ENCODE peak calls at places on chromosomes 4 and X, in four cellular contexts. C is heart left ventricle, Q is right lobe of liver, M is psoas muscle. L is an unnamed sample.

GRCh38 chrX:53433651-53434639 is at the start of gene HSD17B10:
- DNase-seq in C (peak; percentile 90), Q (peak; percentile 95), M (peak; percentile 91), L (peak; percentile 93)

GRCh38 chrX:48507246-48507645 is 1.5 kb upstream of the PORCN start:
- DNase-seq in C (no peak), Q (no peak), M (no peak), L (no peak)

GRCh38 chrX:118420462-118420861 is 74.6 kb downstream of the WDR44 start:
- DNase-seq in C (no peak), Q (no peak), M (no peak), L (no peak)

GRCh38 chrX:45714864-45715263 is 514.2 kb upstream of the DIPK2B start:
- DNase-seq in C (no peak), Q (no peak), M (no peak), L (no peak)

GRCh38 chrX:2451456-2452316 is 49.1 kb downstream of the DHRSX start:
- DNase-seq in C (no peak), Q (no peak), M (no peak), L (no peak)

GRCh38 chrX:136627381-136627780 is 20.6 kb upstream of the CD40LG start:
- DNase-seq in C (no peak), Q (no peak), M (no peak), L (no peak)

GRCh38 chr4:188779586-188779985 is 640.3 kb downstream of the TRIML1 start:
- DNase-seq in C (no peak), Q (no peak), M (no peak), L (no peak)

GRCh38 chrX:48761674-48762471 is at the start of gene GLOD5:
- DNase-seq in C (no peak), Q (peak; percentile 68), M (no peak), L (peak; percentile 82)

GRCh38 chrX:150234126-150234525 is 129.0 kb upstream of the MAMLD1 start:
- DNase-seq in C (no peak), Q (no peak), M (no peak), L (no peak)

GRCh38 chr4:120672558-120673147 is 249.9 kb downstream of the PRDM5 start:
- DNase-seq in C (no peak), Q (no peak), M (no peak), L (no peak)

GRCh38 chrX:107742754-107743191 is 32.8 kb downstream of the TSC22D3 start:
- DNase-seq in C (no peak), Q (peak; percentile 78), M (peak; percentile 36), L (no peak)

GRCh38 chrX:107741318-107741813 is 34.2 kb downstream of the TSC22D3 start:
- DNase-seq in C (no peak), Q (no peak), M (no peak), L (no peak)

GRCh38 chrX:107747596-107748161 is 27.9 kb downstream of the TSC22D3 start:
- DNase-seq in C (peak; percentile 36), Q (no peak), M (no peak), L (no peak)

GRCh38 chrX:107744868-107745267 is 30.7 kb downstream of the TSC22D3 start:
- DNase-seq in C (no peak), Q (no peak), M (no peak), L (no peak)

DNA sequence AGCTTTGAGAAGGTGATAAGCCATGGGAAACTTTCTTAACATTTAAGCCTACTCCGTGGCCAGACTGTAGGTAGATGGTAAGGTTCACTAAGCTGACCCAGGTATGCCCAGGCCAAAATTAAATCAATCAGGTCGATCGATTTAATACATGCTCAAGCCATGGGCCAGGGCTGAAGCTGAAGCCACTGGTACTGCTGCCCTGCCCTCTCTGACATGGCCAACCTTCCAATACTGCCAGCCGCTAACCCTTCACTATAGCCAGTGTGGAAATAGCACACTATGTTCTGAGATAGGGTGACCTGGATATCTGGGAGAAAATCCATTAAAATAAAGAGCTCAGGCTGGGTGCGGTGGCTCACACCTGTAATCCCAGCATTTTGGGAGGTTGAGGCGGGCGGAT is 31.6 kb downstream of the TSC22D3 start:
- DNase-seq in C (no peak), Q (peak; percentile 75), M (no peak), L (no peak)
- H3K4me1 ChIP-seq in C (peaks cover 75% of the 10 kb centered on the region), Q (peaks cover 52% of the 10 kb centered on the region), M (peaks cover 76% of the 10 kb centered on the region), L (peaks cover 16% of the 10 kb centered on the region)

GRCh38 chr4:88817740-88818139 is 120.1 kb upstream of the NAP1L5 start:
- DNase-seq in C (no peak), Q (no peak), M (no peak), L (no peak)

GRCh38 chr4:88822034-88822433 is 124.4 kb upstream of the NAP1L5 start:
- DNase-seq in C (no peak), Q (no peak), M (no peak), L (no peak)

GRCh38 chr4:88820723-88821368 is 123.2 kb upstream of the NAP1L5 start:
- DNase-seq in C (no peak), Q (no peak), M (no peak), L (no peak)

GRCh38 chr4:88823058-88823919 is 125.7 kb upstream of the NAP1L5 start:
- DNase-seq in C (peak; percentile 89), Q (peak; percentile 91), M (peak; percentile 80), L (peak; percentile 96)

GRCh38 chr4:88818650-88819470 is 121.2 kb upstream of the NAP1L5 start:
- DNase-seq in C (peak; percentile 34), Q (peak; percentile 66), M (peak; percentile 18), L (peak; percentile 39)
- H3K4me1 ChIP-seq in C (peaks cover 53% of the 10 kb centered on the region), Q (peaks cover 51% of the 10 kb centered on the region), M (peaks cover 44% of the 10 kb centered on the region), L (peaks cover 15% of the 10 kb centered on the region)

DNA sequence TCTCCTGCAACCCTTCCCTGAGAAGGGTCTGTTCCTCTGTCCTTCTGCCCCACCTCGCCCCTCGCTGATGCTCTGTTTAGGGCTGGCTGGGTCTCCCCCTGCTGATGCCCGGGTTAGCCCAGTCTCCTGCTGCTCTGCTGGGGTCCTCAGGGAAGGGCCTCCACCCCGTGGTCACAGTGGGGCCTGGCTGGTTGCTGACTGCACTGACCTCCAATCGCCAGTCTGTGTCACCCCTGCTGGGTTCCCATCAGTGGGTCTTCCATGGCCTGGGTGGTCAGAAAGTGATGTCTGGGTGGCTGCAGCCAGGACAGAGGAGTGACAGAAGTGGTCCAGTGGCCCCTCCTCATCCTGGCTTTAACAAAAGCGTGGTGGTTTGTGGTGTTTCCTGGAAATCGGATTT is 44.7 kb downstream of the EVC start:
- DNase-seq in C (no peak), Q (no peak), M (no peak), L (no peak)
- H3K4me1 ChIP-seq in C (no peaks in the 10 kb centered on the region), Q (no peaks in the 10 kb centered on the region), M (no peaks in the 10 kb centered on the region), L (no peaks in the 10 kb centered on the region)

GRCh38 chrX:29911673-29912072 is 303.7 kb upstream of the MAGEB2 start:
- DNase-seq in C (no peak), Q (no peak), M (no peak), L (no peak)
- H3K4me1 ChIP-seq in C (no peaks in the 10 kb centered on the region), Q (no peaks in the 10 kb centered on the region), M (no peaks in the 10 kb centered on the region), L (no peaks in the 10 kb centered on the region)

DNA sequence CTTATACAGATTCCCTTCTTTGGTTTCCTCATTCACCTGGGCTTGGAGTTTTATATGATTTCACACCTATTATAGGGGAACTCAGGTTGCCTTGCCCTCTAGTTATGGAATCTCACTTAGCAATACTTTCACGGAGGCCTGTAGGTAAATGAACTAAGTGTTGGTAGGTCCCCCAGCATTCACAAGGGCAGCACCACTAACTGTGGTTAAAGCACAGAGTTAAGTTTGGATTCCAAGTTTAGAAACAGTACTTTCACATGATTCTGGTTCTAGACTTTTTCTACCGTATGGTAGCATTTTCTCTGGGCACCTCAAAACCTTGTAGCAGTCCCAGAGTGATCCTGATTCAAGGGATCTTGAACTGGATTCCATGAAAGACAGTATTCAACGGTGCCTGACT is 46.4 kb downstream of the SH2D1A start:
- DNase-seq in C (no peak), Q (no peak), M (no peak), L (no peak)
- H3K4me1 ChIP-seq in C (no peaks in the 10 kb centered on the region), Q (no peaks in the 10 kb centered on the region), M (no peaks in the 10 kb centered on the region), L (no peaks in the 10 kb centered on the region)

GRCh38 chr4:117811731-117812130 is 222.6 kb upstream of the NDST3 start:
- DNase-seq in C (no peak), Q (no peak), M (no peak), L (no peak)

GRCh38 chr4:117821834-117822233 is 212.5 kb upstream of the NDST3 start:
- DNase-seq in C (no peak), Q (no peak), M (no peak), L (no peak)

DNA sequence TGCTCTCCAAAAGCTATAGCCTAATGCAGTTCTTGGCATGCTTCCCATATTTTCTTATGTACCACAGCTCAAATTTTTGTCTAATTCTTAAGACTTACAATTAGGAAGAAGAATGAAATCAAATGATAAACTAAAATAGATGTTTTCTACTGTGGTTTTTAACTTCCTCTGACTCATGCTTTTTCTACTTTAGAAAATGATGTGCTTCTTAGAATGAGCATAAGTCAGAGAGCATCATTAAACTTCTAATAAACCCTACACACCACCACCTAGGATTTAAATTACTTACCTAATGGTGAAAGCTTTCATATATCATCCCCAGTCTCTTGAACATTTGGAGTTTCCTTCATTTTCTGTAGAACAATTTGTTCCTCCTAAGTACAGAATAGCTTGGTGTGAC is 217.0 kb upstream of the NDST3 start:
- DNase-seq in C (no peak), Q (no peak), M (no peak), L (no peak)
- H3K4me1 ChIP-seq in C (no peaks in the 10 kb centered on the region), Q (no peaks in the 10 kb centered on the region), M (no peaks in the 10 kb centered on the region), L (no peaks in the 10 kb centered on the region)

DNA sequence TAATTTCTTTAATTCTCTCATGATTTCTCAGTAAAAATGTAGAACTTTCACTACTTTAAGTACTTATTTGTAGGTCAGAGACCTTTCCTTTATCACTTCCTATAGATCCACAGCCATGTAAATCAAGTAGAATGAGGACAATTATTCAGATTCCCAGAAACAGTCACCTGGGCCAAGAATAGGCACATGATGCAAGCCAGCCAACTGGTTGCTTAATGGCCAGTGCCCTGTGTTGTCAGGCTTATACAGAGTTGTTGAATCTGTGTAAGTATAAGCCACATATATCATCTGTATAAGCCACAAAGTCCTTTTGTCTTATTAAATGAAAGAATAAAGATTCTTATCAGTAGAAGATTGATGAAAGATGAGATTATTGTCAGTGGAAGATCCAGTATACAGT is 5.2 kb downstream of the BANK1 start:
- DNase-seq in C (no peak), Q (no peak), M (no peak), L (no peak)
- H3K4me1 ChIP-seq in C (peaks cover 1% of the 10 kb centered on the region), Q (peaks cover 7% of the 10 kb centered on the region), M (no peaks in the 10 kb centered on the region), L (peaks cover 11% of the 10 kb centered on the region)

DNA sequence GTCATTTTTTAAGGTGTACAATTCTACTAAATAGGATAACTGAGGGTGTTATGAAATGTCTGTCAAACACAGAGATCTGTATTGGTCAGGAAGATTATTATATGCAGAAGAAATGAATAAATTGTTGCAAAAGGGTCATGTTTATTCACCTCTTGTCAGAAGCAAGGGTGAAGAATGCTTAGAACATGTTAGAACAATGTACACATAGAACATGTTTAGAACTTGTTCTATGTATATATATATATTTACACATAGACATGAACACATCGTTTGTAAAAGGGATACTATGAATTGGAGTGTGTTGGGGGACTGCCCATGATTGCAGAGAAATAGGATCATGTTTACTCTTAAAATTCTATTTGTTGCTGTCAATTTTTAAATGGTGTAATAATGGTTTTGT is 28.0 kb upstream of the TMEM150C start:
- DNase-seq in C (no peak), Q (no peak), M (no peak), L (no peak)
- H3K4me1 ChIP-seq in C (no peaks in the 10 kb centered on the region), Q (no peaks in the 10 kb centered on the region), M (no peaks in the 10 kb centered on the region), L (no peaks in the 10 kb centered on the region)